ENCODE peak calls at places on chromosomes 3 and 15, in six cellular contexts. K is T-helper 9 cell; A is GM10248; I is endothelial cell; M is CD8-positive, alpha-beta T cell; D is activated T-helper 9 cell treated with anti-CD3 and anti-CD28 coated beads, Interleukin-2, amount 50 U/mL, for 16 hours. X is an unnamed sample.

GRCh38 chr15:39719109-39719508 is 63.5 kb downstream of the FSIP1 start:
- DNase-seq in M (no peak), I (no peak), K (no peak), D (no peak), A (no peak), X (no peak)

GRCh38 chr15:52417501-52417900 is 111.2 kb downstream of the MYO5A start:
- DNase-seq in D (no peak), I (no peak), M (no peak), K (no peak), A (no peak), X (no peak)

GRCh38 chr3:54535619-54536018 is 392.2 kb downstream of the LRTM1 start:
- DNase-seq in D (no peak), A (no peak), I (no peak), K (no peak), M (no peak), X (no peak)

GRCh38 chr3:58271901-58272501 is 34.0 kb upstream of the RPP14 start:
- DNase-seq in D (no peak), A (no peak), I (no peak), K (no peak), M (no peak), X (no peak)

GRCh38 chr3:14336414-14337285 is 65.8 kb upstream of the SLC6A6 start:
- DNase-seq in A (no peak), K (no peak), D (no peak), I (no peak), M (no peak), X (no peak)

GRCh38 chr3:134336587-134336986 is 37.7 kb downstream of the AMOTL2 start:
- DNase-seq in D (no peak), K (no peak), I (no peak), A (no peak), M (no peak), X (no peak)

GRCh38 chr3:43870110-43870509 is 179.4 kb downstream of the ABHD5 start:
- DNase-seq in K (no peak), M (no peak), I (no peak), A (no peak), D (no peak), X (no peak)

GRCh38 chr3:150936693-150937092 is 31.5 kb upstream of the MINDY4B start:
- DNase-seq in K (no peak), I (no peak), A (peak; percentile 20), D (no peak), M (no peak), X (no peak)

GRCh38 chr3:157160652-157161480 is 919 bp upstream of the CCNL1 start:
- DNase-seq in I (no peak), A (peak; percentile 46), K (peak; percentile 53), M (peak; percentile 60), D (peak; percentile 49), X (peak; percentile 93)

GRCh38 chr15:69780374-69780773 is 317.3 kb downstream of the TLE3 start:
- DNase-seq in I (no peak), A (no peak), M (no peak), K (no peak), D (no peak), X (no peak)

GRCh38 chr3:72237679-72238320 is 452.9 kb upstream of the PROK2 start:
- DNase-seq in A (no peak), M (no peak), I (no peak), K (no peak), D (no peak), X (no peak)

GRCh38 chr3:59127071-59127470 is 77.2 kb upstream of the CFAP20DC start:
- DNase-seq in I (no peak), D (no peak), K (no peak), A (no peak), M (no peak), X (no peak)

GRCh38 chr3:170467560-170467959 is 48.9 kb downstream of the CLDN11 start:
- DNase-seq in D (no peak), M (no peak), I (no peak), K (no peak), A (no peak), X (no peak)

GRCh38 chr15:64930778-64931240 is 19.1 kb downstream of the ANKDD1A start:
- DNase-seq in M (no peak), A (no peak), D (no peak), I (no peak), K (no peak), X (no peak)

GRCh38 chr15:63054281-63054683 is 11.7 kb downstream of the TPM1 start:
- DNase-seq in M (no peak), K (no peak), D (no peak), I (no peak), A (no peak), X (no peak)

GRCh38 chr15:95929232-95929846 is 401.2 kb upstream of the NR2F2 start:
- DNase-seq in K (no peak), D (no peak), I (no peak), M (peak; percentile 20), A (no peak), X (no peak)

GRCh38 chr3:104388624-104389023 is 978.1 kb upstream of the ALCAM start:
- DNase-seq in K (no peak), A (no peak), D (no peak), M (no peak), I (no peak), X (no peak)

GRCh38 chr3:52393959-52394670 is 50.8 kb downstream of the SEMA3G start:
- DNase-seq in D (no peak), M (no peak), I (no peak), K (no peak), A (no peak), X (peak; percentile 20)

GRCh38 chr15:32802296-32802936 is 84.6 kb downstream of the GREM1 start:
- DNase-seq in K (no peak), A (no peak), M (no peak), I (no peak), D (no peak), X (no peak)

GRCh38 chr15:70342141-70342540 is 244.4 kb upstream of the TLE3 start:
- DNase-seq in I (no peak), D (no peak), K (no peak), A (no peak), M (peak; percentile 4), X (no peak)

GRCh38 chr3:150447084-150447483 is 39.0 kb downstream of the TSC22D2 start:
- DNase-seq in I (no peak), M (no peak), K (no peak), D (no peak), A (no peak), X (no peak)

GRCh38 chr3:23576379-23576959 is 229.3 kb upstream of the UBE2E1 start:
- DNase-seq in A (no peak), M (no peak), I (no peak), K (no peak), D (no peak), X (no peak)

GRCh38 chr15:66404532-66404931 is 17.8 kb downstream of the MAP2K1 start:
- DNase-seq in A (no peak), M (no peak), D (no peak), K (no peak), I (peak; percentile 68), X (no peak)

GRCh38 chr3:128617557-128618397 is 32.8 kb downstream of the RPN1 start:
- DNase-seq in M (peak; percentile 99), D (peak; percentile 95), K (peak; percentile 99), I (peak; percentile 99), A (peak; percentile 100), X (peak; percentile 100)

GRCh38 chr15:68791431-68792283 is 29.0 kb downstream of the ANP32A start:
- DNase-seq in I (no peak), A (peak; percentile 77), D (peak; percentile 14), M (peak; percentile 60), K (peak; percentile 24), X (no peak)

GRCh38 chr3:5038243-5038642 is 59.0 kb downstream of the BHLHE40 start:
- DNase-seq in M (no peak), K (no peak), I (no peak), A (no peak), D (no peak), X (no peak)

GRCh38 chr15:38002883-38003477 is 68.5 kb downstream of the TMCO5A start:
- DNase-seq in M (no peak), I (peak; percentile 69), A (no peak), K (no peak), D (no peak), X (no peak)

GRCh38 chr15:76330281-76330680 is 6.3 kb upstream of the ISL2 start:
- DNase-seq in M (no peak), D (no peak), I (no peak), A (no peak), K (no peak), X (no peak)